ENCODE peak calls at places on chromosomes 6 and 20, in five cellular contexts. V is Peyer's patch, I is EL, W is endothelial cell, G is IMR-90. N is an unnamed sample.

GRCh38 chr20:33649201-33649631 is 12.9 kb upstream of the C20orf144 start:
- DNase-seq in V (no peak), I (no peak), W (no peak), G (no peak), N (no peak)

GRCh38 chr6:13189710-13190109 is 138.6 kb downstream of the TBC1D7 start:
- DNase-seq in V (no peak), I (no peak), W (no peak), G (no peak), N (no peak)

GRCh38 chr6:72216222-72217106 is 330.1 kb downstream of the RIMS1 start:
- DNase-seq in V (no peak), I (no peak), W (no peak), G (no peak), N (no peak)

GRCh38 chr20:32909896-32910571 is 51.3 kb downstream of the EFCAB8 start:
- DNase-seq in V (no peak), I (no peak), W (no peak), G (no peak), N (no peak)

GRCh38 chr20:53738039-53738944 is 144.7 kb upstream of the ZNF217 start:
- DNase-seq in V (peak; percentile 87), I (peak; percentile 85), W (peak; percentile 56), G (peak; percentile 90), N (no peak)

GRCh38 chr20:16363832-16364687 is 209.2 kb downstream of the KIF16B start:
- DNase-seq in V (no peak), I (no peak), W (no peak), G (no peak), N (no peak)

GRCh38 chr20:62426678-62427077 is 661 bp downstream of the RBBP8NL start:
- DNase-seq in V (no peak), I (no peak), W (no peak), G (no peak), N (no peak)

GRCh38 chr6:53869964-53870363 is 75.2 kb downstream of the LRRC1 start:
- DNase-seq in V (no peak), I (no peak), W (no peak), G (no peak), N (no peak)